ENCODE peak calls at places on chromosomes 6 and 20, in ten cellular contexts. K is HFF-Myc, F is BJ, S is lower leg skin, Y is PC-9, G is astrocyte of the spinal cord, A is neuronal stem cell, H is ovary, Z is epithelial cell of esophagus, U is colonic mucosa. T is an unnamed sample.

GRCh38 chr20:63409066-63409833 is 48.1 kb upstream of the CHRNA4 start:
- DNase-seq in K (no peak), F (no peak), S (no peak), Y (no peak), G (no peak), A (no peak), H (no peak), Z (no peak), U (no peak), T (no peak)

GRCh38 chr6:20707166-20707485 is 172.9 kb downstream of the CDKAL1 start:
- DNase-seq in K (no peak), F (no peak), S (no peak), Y (no peak), G (no peak), A (no peak), H (no peak), Z (no peak), U (no peak), T (no peak)

GRCh38 chr6:10583509-10583908 is 62.4 kb downstream of the GCNT2 start:
- DNase-seq in K (no peak), F (no peak), S (no peak), Y (no peak), G (no peak), A (no peak), H (no peak), Z (no peak), U (no peak), T (no peak)

GRCh38 chr6:43967692-43968091 is 159.6 kb downstream of the MRPL14 start:
- DNase-seq in K (no peak), F (no peak), S (no peak), Y (no peak), G (no peak), A (no peak), H (no peak), Z (no peak), U (no peak), T (no peak)

GRCh38 chr6:75460636-75461035 is 33.0 kb downstream of the FILIP1 start:
- DNase-seq in K (no peak), F (no peak), S (no peak), Y (no peak), G (no peak), A (no peak), H (no peak), Z (no peak), U (no peak), T (peak; percentile 36)

GRCh38 chr6:134097114-134097707 is 44.8 kb upstream of the SLC2A12 start:
- DNase-seq in K (peak; percentile 33), F (no peak), S (peak; percentile 47), Y (peak; percentile 59), G (peak; percentile 81), A (peak; percentile 67), H (peak; percentile 55), Z (peak; percentile 72), U (peak; percentile 74), T (peak; percentile 92)

GRCh38 chr6:168393126-168393870 is 47.7 kb upstream of the SMOC2 start:
- DNase-seq in K (no peak), F (no peak), S (no peak), Y (no peak), G (no peak), A (no peak), H (no peak), Z (no peak), U (no peak), T (no peak)

GRCh38 chr6:11492444-11493300 is 44.9 kb upstream of the TMEM170B start:
- DNase-seq in K (peak; percentile 32), F (peak; percentile 55), S (no peak), Y (no peak), G (no peak), A (no peak), H (no peak), Z (no peak), U (no peak), T (peak; percentile 12)

GRCh38 chr6:115618311-115618710 is 442.4 kb downstream of the FRK start:
- DNase-seq in K (no peak), F (no peak), S (no peak), Y (no peak), G (peak; percentile 28), A (no peak), H (no peak), Z (no peak), U (no peak), T (peak; percentile 40)

GRCh38 chr20:19688031-19688806 is 69.8 kb upstream of the RIN2 start:
- DNase-seq in K (peak; percentile 54), F (peak; percentile 61), S (peak; percentile 56), Y (peak; percentile 74), G (peak; percentile 81), A (no peak), H (peak; percentile 55), Z (peak; percentile 92), U (peak; percentile 82), T (peak; percentile 88)

GRCh38 chr6:155955038-155955437 is 499.4 kb upstream of the NOX3 start:
- DNase-seq in K (no peak), F (no peak), S (no peak), Y (no peak), G (no peak), A (no peak), H (no peak), Z (no peak), U (no peak), T (no peak)

GRCh38 chr6:148345176-148345575 is 2.5 kb downstream of the SASH1 start:
- DNase-seq in K (no peak), F (no peak), S (no peak), Y (no peak), G (no peak), A (no peak), H (no peak), Z (no peak), U (no peak), T (no peak)

GRCh38 chr6:157681041-157681650 is 141.9 kb upstream of the SNX9 start:
- DNase-seq in K (no peak), F (no peak), S (no peak), Y (no peak), G (no peak), A (no peak), H (no peak), Z (no peak), U (no peak), T (no peak)

GRCh38 chr6:130293800-130294199 is 71.0 kb upstream of the SAMD3 start:
- DNase-seq in K (peak; percentile 59), F (no peak), S (no peak), Y (no peak), G (peak; percentile 74), A (peak; percentile 31), H (no peak), Z (peak; percentile 70), U (peak; percentile 28), T (peak; percentile 80)

GRCh38 chr6:15770347-15771143 is 107.7 kb upstream of the DTNBP1 start:
- DNase-seq in K (no peak), F (no peak), S (no peak), Y (no peak), G (no peak), A (no peak), H (no peak), Z (peak; percentile 29), U (no peak), T (peak; percentile 39)

GRCh38 chr6:41704656-41705328 is 30.6 kb downstream of the TFEB start:
- DNase-seq in K (no peak), F (no peak), S (no peak), Y (no peak), G (no peak), A (no peak), H (no peak), Z (no peak), U (peak; percentile 49), T (no peak)

GRCh38 chr6:127100510-127101140 is 17.8 kb upstream of the RSPO3 start:
- DNase-seq in K (no peak), F (no peak), S (no peak), Y (no peak), G (peak; percentile 42), A (no peak), H (no peak), Z (peak; percentile 18), U (no peak), T (peak; percentile 67)

GRCh38 chr6:150008588-150008987 is 16.7 kb downstream of the RAET1L start:
- DNase-seq in K (no peak), F (no peak), S (no peak), Y (peak; percentile 69), G (no peak), A (no peak), H (no peak), Z (peak; percentile 60), U (no peak), T (no peak)

GRCh38 chr20:51004305-51004727 is 18.6 kb downstream of the KCNG1 start:
- DNase-seq in K (no peak), F (no peak), S (no peak), Y (no peak), G (no peak), A (no peak), H (no peak), Z (no peak), U (no peak), T (no peak)
- H3K4me3 ChIP-seq in K (no peak overlapping the region), F (no peak overlapping the region), S (no peak overlapping the region), Y (no peak overlapping the region), G (no peak overlapping the region), A (no peak overlapping the region), H (no peak overlapping the region), Z (no peak overlapping the region), U (no peak overlapping the region), T (no peak overlapping the region)

GRCh38 chr6:135251416-135251815 is 70.3 kb downstream of the MYB start:
- DNase-seq in K (no peak), F (no peak), S (no peak), Y (no peak), G (no peak), A (no peak), H (no peak), Z (no peak), U (peak; percentile 84), T (no peak)
- H3K4me3 ChIP-seq in K (no peak overlapping the region), F (no peak overlapping the region), S (no peak overlapping the region), Y (no peak overlapping the region), G (no peak overlapping the region), A (no peak overlapping the region), H (no peak overlapping the region), Z (no peak overlapping the region), U (no peak overlapping the region), T (no peak overlapping the region)

DNA sequence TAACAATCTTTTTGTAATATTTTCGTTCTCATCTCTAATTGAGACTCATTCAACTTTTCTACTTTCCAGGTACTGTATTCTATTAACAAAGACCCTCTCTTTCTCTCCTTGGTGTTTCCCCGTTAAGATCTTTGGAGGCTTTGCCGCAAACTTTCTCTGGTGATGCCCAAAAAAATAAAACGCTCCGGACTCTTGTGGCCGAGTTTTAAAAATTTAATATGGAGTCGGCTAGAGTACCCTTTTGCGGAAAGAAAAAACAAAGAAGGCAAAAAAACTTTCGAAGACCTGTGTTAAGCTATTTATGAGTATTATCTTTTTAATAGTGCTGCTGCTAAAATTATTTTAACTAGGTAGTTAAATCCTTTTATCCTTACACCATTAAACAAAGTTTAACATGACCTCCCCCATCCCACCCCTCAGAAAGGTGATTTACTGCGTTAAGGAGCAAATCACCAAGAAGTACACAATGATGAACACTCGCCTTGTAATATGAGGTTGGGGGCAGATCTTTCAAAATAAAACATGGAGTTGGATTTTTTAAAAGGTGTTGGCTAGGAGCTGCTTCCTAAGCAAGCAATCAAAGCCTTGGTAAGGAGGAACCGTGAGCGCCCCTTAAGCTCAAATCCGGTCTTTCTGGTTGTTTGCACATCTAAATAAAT is 10.0 kb downstream of the SIM1 start:
- DNase-seq in K (no peak), F (no peak), S (no peak), Y (no peak), G (peak; percentile 51), A (no peak), H (no peak), Z (no peak), U (no peak), T (no peak)
- H3K4me3 ChIP-seq in K (peak overlapping the region; percentile 89), F (peak overlapping the region; percentile 46), S (no peak overlapping the region), Y (no peak overlapping the region), G (no peak overlapping the region), A (no peak overlapping the region), H (no peak overlapping the region), Z (no peak overlapping the region), U (no peak overlapping the region), T (no peak overlapping the region)

GRCh38 chr6:19692506-19693298 is 144.5 kb upstream of the ID4 start:
- DNase-seq in K (no peak), F (no peak), S (no peak), Y (no peak), G (no peak), A (peak; percentile 32), H (no peak), Z (no peak), U (no peak), T (peak; percentile 2)
- H3K4me3 ChIP-seq in K (no peak overlapping the region), F (no peak overlapping the region), S (no peak overlapping the region), Y (no peak overlapping the region), G (no peak overlapping the region), A (peak overlapping the region; percentile 55), H (no peak overlapping the region), Z (no peak overlapping the region), U (no peak overlapping the region), T (no peak overlapping the region)

T was measured in adipocyte.